ENCODE peak calls at places on chromosomes 11 and 22, in nine cellular contexts. One of them, this sample, is unnamed.

GRCh38 chr11:65496304-65497140 is 2.3 kb upstream of the MALAT1 start:
- DNase-seq in astrocyte of the spinal cord: peak; percentile 51
- DNase-seq in A172: peak; percentile 47
- DNase-seq in activated T-cell treated with anti-CD3 and anti-CD28 coated beads, Interleukin-2, amount 50 U/mL, for 24 hours: peak; percentile 59
- DNase-seq in ELF-1: no peak
- DNase-seq in stimulated activated CD4-positive, alpha-beta T cell treated with anti-CD3 and anti-CD28 coated beads, Interleukin-4, amount 100 ng/mL, for 24 hours: no peak
- DNase-seq in DMS153: no peak
- DNase-seq in EH: peak; percentile 83
- DNase-seq in mucosa of descending colon: peak; percentile 36
- DNase-seq in this sample: peak; percentile 22

GRCh38 chr11:100902454-100903141 is 215.5 kb downstream of the ARHGAP42 start:
- DNase-seq in stimulated activated CD4-positive, alpha-beta T cell treated with anti-CD3 and anti-CD28 coated beads, Interleukin-4, amount 100 ng/mL, for 24 hours: no peak
- DNase-seq in ELF-1: no peak
- DNase-seq in DMS153: no peak
- DNase-seq in astrocyte of the spinal cord: no peak
- DNase-seq in activated T-cell treated with anti-CD3 and anti-CD28 coated beads, Interleukin-2, amount 50 U/mL, for 24 hours: no peak
- DNase-seq in A172: no peak
- DNase-seq in mucosa of descending colon: no peak
- DNase-seq in EH: no peak
- DNase-seq in this sample: no peak

GRCh38 chr11:28760676-28761390 is 652.6 kb downstream of the METTL15 start:
- DNase-seq in DMS153: peak; percentile 51
- DNase-seq in activated T-cell treated with anti-CD3 and anti-CD28 coated beads, Interleukin-2, amount 50 U/mL, for 24 hours: no peak
- DNase-seq in stimulated activated CD4-positive, alpha-beta T cell treated with anti-CD3 and anti-CD28 coated beads, Interleukin-4, amount 100 ng/mL, for 24 hours: no peak
- DNase-seq in ELF-1: no peak
- DNase-seq in astrocyte of the spinal cord: peak; percentile 69
- DNase-seq in A172: peak; percentile 81
- DNase-seq in EH: peak; percentile 55
- DNase-seq in mucosa of descending colon: no peak
- DNase-seq in this sample: peak; percentile 41

GRCh38 chr11:8168485-8169257 is at the start of gene RIC3:
- DNase-seq in A172: no peak
- DNase-seq in stimulated activated CD4-positive, alpha-beta T cell treated with anti-CD3 and anti-CD28 coated beads, Interleukin-4, amount 100 ng/mL, for 24 hours: peak; percentile 61
- DNase-seq in mucosa of descending colon: peak; percentile 32
- DNase-seq in astrocyte of the spinal cord: no peak
- DNase-seq in activated T-cell treated with anti-CD3 and anti-CD28 coated beads, Interleukin-2, amount 50 U/mL, for 24 hours: peak; percentile 78
- DNase-seq in DMS153: peak; percentile 43
- DNase-seq in EH: no peak
- DNase-seq in ELF-1: peak; percentile 69
- DNase-seq in this sample: no peak

GRCh38 chr22:38831166-38831945 is 12.5 kb downstream of the NPTXR start:
- DNase-seq in DMS153: no peak
- DNase-seq in activated T-cell treated with anti-CD3 and anti-CD28 coated beads, Interleukin-2, amount 50 U/mL, for 24 hours: no peak
- DNase-seq in mucosa of descending colon: no peak
- DNase-seq in EH: peak; percentile 78
- DNase-seq in astrocyte of the spinal cord: peak; percentile 37
- DNase-seq in A172: peak; percentile 70
- DNase-seq in ELF-1: no peak
- DNase-seq in stimulated activated CD4-positive, alpha-beta T cell treated with anti-CD3 and anti-CD28 coated beads, Interleukin-4, amount 100 ng/mL, for 24 hours: no peak
- DNase-seq in this sample: peak; percentile 66

GRCh38 chr11:45847908-45848316 is 637 bp downstream of the CRY2 start:
- DNase-seq in EH: peak; percentile 72
- DNase-seq in activated T-cell treated with anti-CD3 and anti-CD28 coated beads, Interleukin-2, amount 50 U/mL, for 24 hours: no peak
- DNase-seq in astrocyte of the spinal cord: peak; percentile 55
- DNase-seq in mucosa of descending colon: peak; percentile 63
- DNase-seq in DMS153: no peak
- DNase-seq in A172: peak; percentile 44
- DNase-seq in ELF-1: peak; percentile 85
- DNase-seq in stimulated activated CD4-positive, alpha-beta T cell treated with anti-CD3 and anti-CD28 coated beads, Interleukin-4, amount 100 ng/mL, for 24 hours: peak; percentile 37
- DNase-seq in this sample: peak; percentile 46

GRCh38 chr11:70878366-70878765 is 374.0 kb downstream of the SHANK2 start:
- DNase-seq in stimulated activated CD4-positive, alpha-beta T cell treated with anti-CD3 and anti-CD28 coated beads, Interleukin-4, amount 100 ng/mL, for 24 hours: no peak
- DNase-seq in ELF-1: no peak
- DNase-seq in A172: no peak
- DNase-seq in mucosa of descending colon: no peak
- DNase-seq in activated T-cell treated with anti-CD3 and anti-CD28 coated beads, Interleukin-2, amount 50 U/mL, for 24 hours: no peak
- DNase-seq in DMS153: no peak
- DNase-seq in astrocyte of the spinal cord: no peak
- DNase-seq in EH: no peak
- DNase-seq in this sample: no peak

GRCh38 chr11:62607729-62608128 is 4.8 kb downstream of the EML3 start:
- DNase-seq in activated T-cell treated with anti-CD3 and anti-CD28 coated beads, Interleukin-2, amount 50 U/mL, for 24 hours: no peak
- DNase-seq in EH: no peak
- DNase-seq in astrocyte of the spinal cord: no peak
- DNase-seq in stimulated activated CD4-positive, alpha-beta T cell treated with anti-CD3 and anti-CD28 coated beads, Interleukin-4, amount 100 ng/mL, for 24 hours: no peak
- DNase-seq in ELF-1: no peak
- DNase-seq in A172: no peak
- DNase-seq in mucosa of descending colon: no peak
- DNase-seq in DMS153: no peak
- DNase-seq in this sample: no peak

GRCh38 chr11:46305295-46305694 is 27.8 kb downstream of the CREB3L1 start:
- DNase-seq in activated T-cell treated with anti-CD3 and anti-CD28 coated beads, Interleukin-2, amount 50 U/mL, for 24 hours: no peak
- DNase-seq in astrocyte of the spinal cord: no peak
- DNase-seq in A172: no peak
- DNase-seq in stimulated activated CD4-positive, alpha-beta T cell treated with anti-CD3 and anti-CD28 coated beads, Interleukin-4, amount 100 ng/mL, for 24 hours: no peak
- DNase-seq in mucosa of descending colon: no peak
- DNase-seq in EH: peak; percentile 61
- DNase-seq in DMS153: no peak
- DNase-seq in ELF-1: no peak
- DNase-seq in this sample: peak; percentile 35

GRCh38 chr11:4025248-4025956 is 69.2 kb upstream of the RRM1 start:
- DNase-seq in A172: peak; percentile 14
- DNase-seq in activated T-cell treated with anti-CD3 and anti-CD28 coated beads, Interleukin-2, amount 50 U/mL, for 24 hours: no peak
- DNase-seq in mucosa of descending colon: no peak
- DNase-seq in ELF-1: no peak
- DNase-seq in astrocyte of the spinal cord: peak; percentile 19
- DNase-seq in DMS153: no peak
- DNase-seq in EH: peak; percentile 85
- DNase-seq in stimulated activated CD4-positive, alpha-beta T cell treated with anti-CD3 and anti-CD28 coated beads, Interleukin-4, amount 100 ng/mL, for 24 hours: no peak
- DNase-seq in this sample: no peak

GRCh38 chr11:122661182-122661945 is 5.8 kb downstream of the UBASH3B start:
- DNase-seq in activated T-cell treated with anti-CD3 and anti-CD28 coated beads, Interleukin-2, amount 50 U/mL, for 24 hours: no peak
- DNase-seq in DMS153: peak; percentile 11
- DNase-seq in mucosa of descending colon: no peak
- DNase-seq in ELF-1: peak; percentile 48
- DNase-seq in astrocyte of the spinal cord: no peak
- DNase-seq in A172: no peak
- DNase-seq in stimulated activated CD4-positive, alpha-beta T cell treated with anti-CD3 and anti-CD28 coated beads, Interleukin-4, amount 100 ng/mL, for 24 hours: no peak
- DNase-seq in EH: peak; percentile 96
- DNase-seq in this sample: no peak

GRCh38 chr11:70158757-70159389 is 44.2 kb upstream of the FADD start:
- DNase-seq in DMS153: no peak
- DNase-seq in activated T-cell treated with anti-CD3 and anti-CD28 coated beads, Interleukin-2, amount 50 U/mL, for 24 hours: no peak
- DNase-seq in A172: no peak
- DNase-seq in mucosa of descending colon: no peak
- DNase-seq in ELF-1: no peak
- DNase-seq in EH: no peak
- DNase-seq in stimulated activated CD4-positive, alpha-beta T cell treated with anti-CD3 and anti-CD28 coated beads, Interleukin-4, amount 100 ng/mL, for 24 hours: no peak
- DNase-seq in astrocyte of the spinal cord: no peak
- DNase-seq in this sample: no peak

GRCh38 chr11:93741882-93742226 is 382 bp downstream of the C11orf54 start:
- DNase-seq in stimulated activated CD4-positive, alpha-beta T cell treated with anti-CD3 and anti-CD28 coated beads, Interleukin-4, amount 100 ng/mL, for 24 hours: no peak
- DNase-seq in DMS153: peak; percentile 30
- DNase-seq in activated T-cell treated with anti-CD3 and anti-CD28 coated beads, Interleukin-2, amount 50 U/mL, for 24 hours: no peak
- DNase-seq in mucosa of descending colon: no peak
- DNase-seq in EH: no peak
- DNase-seq in astrocyte of the spinal cord: no peak
- DNase-seq in ELF-1: no peak
- DNase-seq in A172: no peak
- DNase-seq in this sample: no peak

GRCh38 chr11:2741377-2742131 is 41.8 kb upstream of the KCNQ1OT1 start:
- DNase-seq in astrocyte of the spinal cord: peak; percentile 77
- DNase-seq in stimulated activated CD4-positive, alpha-beta T cell treated with anti-CD3 and anti-CD28 coated beads, Interleukin-4, amount 100 ng/mL, for 24 hours: no peak
- DNase-seq in DMS153: no peak
- DNase-seq in A172: peak; percentile 79
- DNase-seq in activated T-cell treated with anti-CD3 and anti-CD28 coated beads, Interleukin-2, amount 50 U/mL, for 24 hours: no peak
- DNase-seq in ELF-1: peak; percentile 52
- DNase-seq in EH: peak; percentile 64
- DNase-seq in mucosa of descending colon: peak; percentile 27
- DNase-seq in this sample: peak; percentile 63

GRCh38 chr11:44624761-44625221 is 59.3 kb downstream of the CD82 start:
- DNase-seq in astrocyte of the spinal cord: no peak
- DNase-seq in A172: no peak
- DNase-seq in stimulated activated CD4-positive, alpha-beta T cell treated with anti-CD3 and anti-CD28 coated beads, Interleukin-4, amount 100 ng/mL, for 24 hours: no peak
- DNase-seq in EH: no peak
- DNase-seq in DMS153: no peak
- DNase-seq in activated T-cell treated with anti-CD3 and anti-CD28 coated beads, Interleukin-2, amount 50 U/mL, for 24 hours: peak; percentile 34
- DNase-seq in ELF-1: no peak
- DNase-seq in mucosa of descending colon: no peak
- DNase-seq in this sample: no peak

GRCh38 chr11:128407962-128408361 is 179.4 kb downstream of the ETS1 start:
- DNase-seq in EH: peak; percentile 98
- DNase-seq in activated T-cell treated with anti-CD3 and anti-CD28 coated beads, Interleukin-2, amount 50 U/mL, for 24 hours: no peak
- DNase-seq in A172: no peak
- DNase-seq in DMS153: no peak
- DNase-seq in mucosa of descending colon: no peak
- DNase-seq in astrocyte of the spinal cord: peak; percentile 16
- DNase-seq in stimulated activated CD4-positive, alpha-beta T cell treated with anti-CD3 and anti-CD28 coated beads, Interleukin-4, amount 100 ng/mL, for 24 hours: no peak
- DNase-seq in ELF-1: no peak
- DNase-seq in this sample: peak; percentile 44

GRCh38 chr11:126357055-126357962 is 1.8 kb downstream of the ST3GAL4 start:
- DNase-seq in stimulated activated CD4-positive, alpha-beta T cell treated with anti-CD3 and anti-CD28 coated beads, Interleukin-4, amount 100 ng/mL, for 24 hours: no peak
- DNase-seq in mucosa of descending colon: peak; percentile 29
- DNase-seq in DMS153: no peak
- DNase-seq in astrocyte of the spinal cord: no peak
- DNase-seq in EH: peak; percentile 31
- DNase-seq in ELF-1: no peak
- DNase-seq in activated T-cell treated with anti-CD3 and anti-CD28 coated beads, Interleukin-2, amount 50 U/mL, for 24 hours: no peak
- DNase-seq in A172: no peak
- DNase-seq in this sample: no peak

GRCh38 chr11:64209563-64209843 is 3.0 kb downstream of the FERMT3 start:
- DNase-seq in A172: no peak
- DNase-seq in DMS153: no peak
- DNase-seq in astrocyte of the spinal cord: no peak
- DNase-seq in stimulated activated CD4-positive, alpha-beta T cell treated with anti-CD3 and anti-CD28 coated beads, Interleukin-4, amount 100 ng/mL, for 24 hours: no peak
- DNase-seq in EH: no peak
- DNase-seq in mucosa of descending colon: no peak
- DNase-seq in ELF-1: no peak
- DNase-seq in activated T-cell treated with anti-CD3 and anti-CD28 coated beads, Interleukin-2, amount 50 U/mL, for 24 hours: no peak
- DNase-seq in this sample: no peak

GRCh38 chr11:64253481-64253880 is 2.2 kb downstream of the PLCB3 start:
- DNase-seq in EH: peak; percentile 52
- DNase-seq in activated T-cell treated with anti-CD3 and anti-CD28 coated beads, Interleukin-2, amount 50 U/mL, for 24 hours: no peak
- DNase-seq in astrocyte of the spinal cord: no peak
- DNase-seq in DMS153: no peak
- DNase-seq in mucosa of descending colon: no peak
- DNase-seq in stimulated activated CD4-positive, alpha-beta T cell treated with anti-CD3 and anti-CD28 coated beads, Interleukin-4, amount 100 ng/mL, for 24 hours: no peak
- DNase-seq in A172: no peak
- DNase-seq in ELF-1: no peak
- DNase-seq in this sample: no peak

GRCh38 chr11:96426356-96427103 is 36.7 kb downstream of the JRKL start:
- DNase-seq in mucosa of descending colon: no peak
- DNase-seq in ELF-1: no peak
- DNase-seq in astrocyte of the spinal cord: peak; percentile 49
- DNase-seq in DMS153: peak; percentile 24
- DNase-seq in stimulated activated CD4-positive, alpha-beta T cell treated with anti-CD3 and anti-CD28 coated beads, Interleukin-4, amount 100 ng/mL, for 24 hours: no peak
- DNase-seq in EH: peak; percentile 63
- DNase-seq in activated T-cell treated with anti-CD3 and anti-CD28 coated beads, Interleukin-2, amount 50 U/mL, for 24 hours: no peak
- DNase-seq in A172: peak; percentile 52
- DNase-seq in this sample: no peak

GRCh38 chr11:100759106-100759505 is 72.0 kb downstream of the ARHGAP42 start:
- DNase-seq in astrocyte of the spinal cord: no peak
- DNase-seq in mucosa of descending colon: no peak
- DNase-seq in stimulated activated CD4-positive, alpha-beta T cell treated with anti-CD3 and anti-CD28 coated beads, Interleukin-4, amount 100 ng/mL, for 24 hours: no peak
- DNase-seq in EH: no peak
- DNase-seq in activated T-cell treated with anti-CD3 and anti-CD28 coated beads, Interleukin-2, amount 50 U/mL, for 24 hours: no peak
- DNase-seq in DMS153: no peak
- DNase-seq in ELF-1: peak; percentile 69
- DNase-seq in A172: no peak
- DNase-seq in this sample: no peak

GRCh38 chr22:38189104-38189503 is 7.5 kb upstream of the PLA2G6 start:
- DNase-seq in astrocyte of the spinal cord: no peak
- DNase-seq in activated T-cell treated with anti-CD3 and anti-CD28 coated beads, Interleukin-2, amount 50 U/mL, for 24 hours: no peak
- DNase-seq in ELF-1: no peak
- DNase-seq in EH: no peak
- DNase-seq in DMS153: no peak
- DNase-seq in stimulated activated CD4-positive, alpha-beta T cell treated with anti-CD3 and anti-CD28 coated beads, Interleukin-4, amount 100 ng/mL, for 24 hours: no peak
- DNase-seq in mucosa of descending colon: no peak
- DNase-seq in A172: no peak
- DNase-seq in this sample: no peak

GRCh38 chr22:47367107-47367690 is 604.7 kb downstream of the TBC1D22A start:
- DNase-seq in astrocyte of the spinal cord: no peak
- DNase-seq in activated T-cell treated with anti-CD3 and anti-CD28 coated beads, Interleukin-2, amount 50 U/mL, for 24 hours: no peak
- DNase-seq in ELF-1: no peak
- DNase-seq in A172: no peak
- DNase-seq in EH: no peak
- DNase-seq in stimulated activated CD4-positive, alpha-beta T cell treated with anti-CD3 and anti-CD28 coated beads, Interleukin-4, amount 100 ng/mL, for 24 hours: no peak
- DNase-seq in DMS153: no peak
- DNase-seq in mucosa of descending colon: no peak
- DNase-seq in this sample: no peak

GRCh38 chr11:64687204-64687603 is 35.8 kb downstream of the NRXN2 start:
- DNase-seq in EH: no peak
- DNase-seq in astrocyte of the spinal cord: no peak
- DNase-seq in DMS153: no peak
- DNase-seq in A172: no peak
- DNase-seq in activated T-cell treated with anti-CD3 and anti-CD28 coated beads, Interleukin-2, amount 50 U/mL, for 24 hours: no peak
- DNase-seq in stimulated activated CD4-positive, alpha-beta T cell treated with anti-CD3 and anti-CD28 coated beads, Interleukin-4, amount 100 ng/mL, for 24 hours: no peak
- DNase-seq in ELF-1: no peak
- DNase-seq in mucosa of descending colon: no peak
- DNase-seq in this sample: no peak

GRCh38 chr22:41863472-41863871 is 30.6 kb downstream of the SREBF2 start:
- DNase-seq in astrocyte of the spinal cord: no peak
- DNase-seq in stimulated activated CD4-positive, alpha-beta T cell treated with anti-CD3 and anti-CD28 coated beads, Interleukin-4, amount 100 ng/mL, for 24 hours: no peak
- DNase-seq in EH: no peak
- DNase-seq in ELF-1: no peak
- DNase-seq in A172: no peak
- DNase-seq in DMS153: no peak
- DNase-seq in activated T-cell treated with anti-CD3 and anti-CD28 coated beads, Interleukin-2, amount 50 U/mL, for 24 hours: no peak
- DNase-seq in mucosa of descending colon: no peak
- DNase-seq in this sample: no peak

GRCh38 chr11:70544774-70545625 is 146.7 kb downstream of the CTTN start:
- DNase-seq in EH: no peak
- DNase-seq in A172: peak; percentile 89
- DNase-seq in astrocyte of the spinal cord: peak; percentile 31
- DNase-seq in ELF-1: peak; percentile 86
- DNase-seq in stimulated activated CD4-positive, alpha-beta T cell treated with anti-CD3 and anti-CD28 coated beads, Interleukin-4, amount 100 ng/mL, for 24 hours: no peak
- DNase-seq in activated T-cell treated with anti-CD3 and anti-CD28 coated beads, Interleukin-2, amount 50 U/mL, for 24 hours: no peak
- DNase-seq in mucosa of descending colon: no peak
- DNase-seq in DMS153: no peak
- DNase-seq in this sample: no peak

GRCh38 chr11:2305862-2306823 is 4.3 kb downstream of the TSPAN32 start:
- DNase-seq in EH: peak; percentile 94
- DNase-seq in ELF-1: no peak
- DNase-seq in mucosa of descending colon: peak; percentile 75
- DNase-seq in A172: peak; percentile 92
- DNase-seq in stimulated activated CD4-positive, alpha-beta T cell treated with anti-CD3 and anti-CD28 coated beads, Interleukin-4, amount 100 ng/mL, for 24 hours: no peak
- DNase-seq in activated T-cell treated with anti-CD3 and anti-CD28 coated beads, Interleukin-2, amount 50 U/mL, for 24 hours: peak; percentile 68
- DNase-seq in astrocyte of the spinal cord: peak; percentile 79
- DNase-seq in DMS153: no peak
- DNase-seq in this sample: no peak

GRCh38 chr11:75223954-75224643 is 16.5 kb upstream of the TPBGL start:
- DNase-seq in DMS153: no peak
- DNase-seq in activated T-cell treated with anti-CD3 and anti-CD28 coated beads, Interleukin-2, amount 50 U/mL, for 24 hours: no peak
- DNase-seq in mucosa of descending colon: no peak
- DNase-seq in EH: no peak
- DNase-seq in astrocyte of the spinal cord: no peak
- DNase-seq in ELF-1: no peak
- DNase-seq in stimulated activated CD4-positive, alpha-beta T cell treated with anti-CD3 and anti-CD28 coated beads, Interleukin-4, amount 100 ng/mL, for 24 hours: no peak
- DNase-seq in A172: peak; percentile 40
- DNase-seq in this sample: no peak

GRCh38 chr11:115920087-115920461 is 415.9 kb upstream of the CADM1 start:
- DNase-seq in mucosa of descending colon: no peak
- DNase-seq in ELF-1: no peak
- DNase-seq in EH: no peak
- DNase-seq in stimulated activated CD4-positive, alpha-beta T cell treated with anti-CD3 and anti-CD28 coated beads, Interleukin-4, amount 100 ng/mL, for 24 hours: no peak
- DNase-seq in A172: peak; percentile 52
- DNase-seq in astrocyte of the spinal cord: peak; percentile 20
- DNase-seq in DMS153: no peak
- DNase-seq in activated T-cell treated with anti-CD3 and anti-CD28 coated beads, Interleukin-2, amount 50 U/mL, for 24 hours: no peak
- DNase-seq in this sample: no peak

GRCh38 chr11:107587306-107587979 is 3.5 kb upstream of the ELMOD1 start:
- DNase-seq in stimulated activated CD4-positive, alpha-beta T cell treated with anti-CD3 and anti-CD28 coated beads, Interleukin-4, amount 100 ng/mL, for 24 hours: no peak
- DNase-seq in A172: no peak
- DNase-seq in mucosa of descending colon: no peak
- DNase-seq in activated T-cell treated with anti-CD3 and anti-CD28 coated beads, Interleukin-2, amount 50 U/mL, for 24 hours: no peak
- DNase-seq in EH: peak; percentile 81
- DNase-seq in astrocyte of the spinal cord: no peak
- DNase-seq in ELF-1: no peak
- DNase-seq in DMS153: no peak
- DNase-seq in this sample: no peak

GRCh38 chr11:111427471-111427912 is 48.4 kb upstream of the POU2AF1 start:
- DNase-seq in ELF-1: no peak
- DNase-seq in A172: no peak
- DNase-seq in DMS153: peak; percentile 90
- DNase-seq in EH: peak; percentile 32
- DNase-seq in activated T-cell treated with anti-CD3 and anti-CD28 coated beads, Interleukin-2, amount 50 U/mL, for 24 hours: no peak
- DNase-seq in mucosa of descending colon: no peak
- DNase-seq in stimulated activated CD4-positive, alpha-beta T cell treated with anti-CD3 and anti-CD28 coated beads, Interleukin-4, amount 100 ng/mL, for 24 hours: no peak
- DNase-seq in astrocyte of the spinal cord: no peak
- DNase-seq in this sample: no peak